ENCODE peak calls at places on chromosome 7, in ten cellular contexts. One of them, this sample, is unnamed.

GRCh38 chr7:6505685-6506559 is 45.3 kb downstream of the GRID2IP start:
- DNase-seq in GM04504: no peak
- DNase-seq in germinal center: no peak
- DNase-seq in GM13976: peak
- DNase-seq in T-cell: no peak
- DNase-seq in mucosa of gallbladder: no peak
- DNase-seq in left ventricle myocardium inferior: no peak
- DNase-seq in NCI-H345: no peak
- DNase-seq in NCI-H460: no peak
- DNase-seq in HEK293T: no peak
- DNase-seq in this sample: no peak

GRCh38 chr7:81573128-81573527 is 196.7 kb downstream of the HGF start:
- DNase-seq in GM04504: no peak
- DNase-seq in germinal center: no peak
- DNase-seq in GM13976: no peak
- DNase-seq in T-cell: no peak
- DNase-seq in mucosa of gallbladder: no peak
- DNase-seq in left ventricle myocardium inferior: no peak
- DNase-seq in NCI-H345: no peak
- DNase-seq in NCI-H460: no peak
- DNase-seq in HEK293T: no peak
- DNase-seq in this sample: no peak

GRCh38 chr7:26278769-26279168 is 12.9 kb upstream of the SNX10 start:
- DNase-seq in GM04504: no peak
- DNase-seq in germinal center: peak
- DNase-seq in GM13976: peak
- DNase-seq in T-cell: no peak
- DNase-seq in mucosa of gallbladder: no peak
- DNase-seq in left ventricle myocardium inferior: no peak
- DNase-seq in NCI-H345: no peak
- DNase-seq in NCI-H460: peak
- DNase-seq in HEK293T: no peak
- DNase-seq in this sample: no peak

GRCh38 chr7:138954545-138955475 is 26.4 kb downstream of the KIAA1549 start:
- DNase-seq in GM04504: no peak
- DNase-seq in germinal center: no peak
- DNase-seq in GM13976: no peak
- DNase-seq in T-cell: no peak
- DNase-seq in mucosa of gallbladder: no peak
- DNase-seq in left ventricle myocardium inferior: no peak
- DNase-seq in NCI-H345: no peak
- DNase-seq in NCI-H460: no peak
- DNase-seq in HEK293T: no peak
- DNase-seq in this sample: no peak

GRCh38 chr7:44445986-44446671 is 44.3 kb downstream of the NUDCD3 start:
- DNase-seq in GM04504: no peak
- DNase-seq in germinal center: no peak
- DNase-seq in GM13976: no peak
- DNase-seq in T-cell: no peak
- DNase-seq in mucosa of gallbladder: no peak
- DNase-seq in left ventricle myocardium inferior: no peak
- DNase-seq in NCI-H345: no peak
- DNase-seq in NCI-H460: no peak
- DNase-seq in HEK293T: no peak
- DNase-seq in this sample: no peak

GRCh38 chr7:129612112-129613015 is 844 bp downstream of the NRF1 start:
- DNase-seq in GM04504: no peak
- DNase-seq in germinal center: peak
- DNase-seq in GM13976: peak
- DNase-seq in T-cell: peak
- DNase-seq in mucosa of gallbladder: peak
- DNase-seq in left ventricle myocardium inferior: peak
- DNase-seq in NCI-H345: peak
- DNase-seq in NCI-H460: no peak
- DNase-seq in HEK293T: peak
- DNase-seq in this sample: no peak

GRCh38 chr7:82319674-82320118 is 123.9 kb downstream of the CACNA2D1 start:
- DNase-seq in GM04504: peak
- DNase-seq in germinal center: no peak
- DNase-seq in GM13976: no peak
- DNase-seq in T-cell: no peak
- DNase-seq in mucosa of gallbladder: peak
- DNase-seq in left ventricle myocardium inferior: peak
- DNase-seq in NCI-H345: peak
- DNase-seq in NCI-H460: no peak
- DNase-seq in HEK293T: peak
- DNase-seq in this sample: no peak

GRCh38 chr7:64879800-64880199 is 23.3 kb upstream of the ZNF273 start:
- DNase-seq in GM04504: no peak
- DNase-seq in germinal center: no peak
- DNase-seq in GM13976: peak
- DNase-seq in T-cell: no peak
- DNase-seq in mucosa of gallbladder: peak
- DNase-seq in left ventricle myocardium inferior: no peak
- DNase-seq in NCI-H345: no peak
- DNase-seq in NCI-H460: no peak
- DNase-seq in HEK293T: no peak
- DNase-seq in this sample: no peak

GRCh38 chr7:103613655-103614642 is 167.9 kb upstream of the SLC26A5 start:
- DNase-seq in GM04504: no peak
- DNase-seq in germinal center: no peak
- DNase-seq in GM13976: no peak
- DNase-seq in T-cell: no peak
- DNase-seq in mucosa of gallbladder: no peak
- DNase-seq in left ventricle myocardium inferior: no peak
- DNase-seq in NCI-H345: no peak
- DNase-seq in NCI-H460: no peak
- DNase-seq in HEK293T: no peak
- DNase-seq in this sample: no peak

GRCh38 chr7:79291498-79291865 is 162.0 kb downstream of the MAGI2 start:
- DNase-seq in GM04504: no peak
- DNase-seq in germinal center: no peak
- DNase-seq in GM13976: no peak
- DNase-seq in T-cell: no peak
- DNase-seq in mucosa of gallbladder: no peak
- DNase-seq in left ventricle myocardium inferior: no peak
- DNase-seq in NCI-H345: no peak
- DNase-seq in NCI-H460: no peak
- DNase-seq in HEK293T: no peak
- DNase-seq in this sample: no peak

GRCh38 chr7:95012001-95012400 is 104.6 kb downstream of the PPP1R9A start:
- DNase-seq in GM04504: no peak
- DNase-seq in germinal center: no peak
- DNase-seq in GM13976: no peak
- DNase-seq in T-cell: no peak
- DNase-seq in mucosa of gallbladder: no peak
- DNase-seq in left ventricle myocardium inferior: no peak
- DNase-seq in NCI-H345: no peak
- DNase-seq in NCI-H460: no peak
- DNase-seq in HEK293T: no peak
- DNase-seq in this sample: no peak

GRCh38 chr7:81725496-81726117 is 44.2 kb downstream of the HGF start:
- DNase-seq in GM04504: peak
- DNase-seq in germinal center: no peak
- DNase-seq in GM13976: no peak
- DNase-seq in T-cell: no peak
- DNase-seq in mucosa of gallbladder: no peak
- DNase-seq in left ventricle myocardium inferior: no peak
- DNase-seq in NCI-H345: no peak
- DNase-seq in NCI-H460: no peak
- DNase-seq in HEK293T: no peak
- DNase-seq in this sample: peak

GRCh38 chr7:34162017-34162565 is 256.8 kb downstream of the BMPER start:
- DNase-seq in GM04504: no peak
- DNase-seq in germinal center: no peak
- DNase-seq in GM13976: no peak
- DNase-seq in T-cell: no peak
- DNase-seq in mucosa of gallbladder: no peak
- DNase-seq in left ventricle myocardium inferior: no peak
- DNase-seq in NCI-H345: no peak
- DNase-seq in NCI-H460: no peak
- DNase-seq in HEK293T: no peak
- DNase-seq in this sample: no peak

GRCh38 chr7:106542550-106543220 is 118.3 kb downstream of the CCDC71L start:
- DNase-seq in GM04504: peak
- DNase-seq in germinal center: peak
- DNase-seq in GM13976: peak
- DNase-seq in T-cell: no peak
- DNase-seq in mucosa of gallbladder: peak
- DNase-seq in left ventricle myocardium inferior: no peak
- DNase-seq in NCI-H345: peak
- DNase-seq in NCI-H460: peak
- DNase-seq in HEK293T: peak
- DNase-seq in this sample: peak

GRCh38 chr7:22694597-22695207 is 32.3 kb upstream of the IL6 start:
- DNase-seq in GM04504: no peak
- DNase-seq in germinal center: no peak
- DNase-seq in GM13976: no peak
- DNase-seq in T-cell: no peak
- DNase-seq in mucosa of gallbladder: no peak
- DNase-seq in left ventricle myocardium inferior: no peak
- DNase-seq in NCI-H345: no peak
- DNase-seq in NCI-H460: no peak
- DNase-seq in HEK293T: no peak
- DNase-seq in this sample: no peak

GRCh38 chr7:52569151-52569550 is 466.3 kb upstream of the POM121L12 start:
- DNase-seq in GM04504: no peak
- DNase-seq in germinal center: no peak
- DNase-seq in GM13976: no peak
- DNase-seq in T-cell: no peak
- DNase-seq in mucosa of gallbladder: no peak
- DNase-seq in left ventricle myocardium inferior: no peak
- DNase-seq in NCI-H345: no peak
- DNase-seq in NCI-H460: no peak
- DNase-seq in HEK293T: no peak
- DNase-seq in this sample: no peak

GRCh38 chr7:116290740-116291139 is 80.4 kb downstream of the TES start:
- DNase-seq in GM04504: no peak
- DNase-seq in germinal center: no peak
- DNase-seq in GM13976: no peak
- DNase-seq in T-cell: no peak
- DNase-seq in mucosa of gallbladder: no peak
- DNase-seq in left ventricle myocardium inferior: no peak
- DNase-seq in NCI-H345: no peak
- DNase-seq in NCI-H460: no peak
- DNase-seq in HEK293T: no peak
- DNase-seq in this sample: no peak

GRCh38 chr7:128939075-128939860 is 1.5 kb downstream of the IRF5 start:
- DNase-seq in GM04504: no peak
- DNase-seq in germinal center: peak
- DNase-seq in GM13976: peak
- DNase-seq in T-cell: no peak
- DNase-seq in mucosa of gallbladder: no peak
- DNase-seq in left ventricle myocardium inferior: no peak
- DNase-seq in NCI-H345: no peak
- DNase-seq in NCI-H460: no peak
- DNase-seq in HEK293T: no peak
- DNase-seq in this sample: no peak

GRCh38 chr7:107836237-107837144 is 33.5 kb upstream of the SLC26A3 start:
- DNase-seq in GM04504: no peak
- DNase-seq in germinal center: no peak
- DNase-seq in GM13976: no peak
- DNase-seq in T-cell: no peak
- DNase-seq in mucosa of gallbladder: peak
- DNase-seq in left ventricle myocardium inferior: no peak
- DNase-seq in NCI-H345: no peak
- DNase-seq in NCI-H460: no peak
- DNase-seq in HEK293T: no peak
- DNase-seq in this sample: no peak

GRCh38 chr7:95545007-95545615 is 51.2 kb downstream of the PDK4 start:
- DNase-seq in GM04504: peak
- DNase-seq in germinal center: no peak
- DNase-seq in GM13976: no peak
- DNase-seq in T-cell: no peak
- DNase-seq in mucosa of gallbladder: peak
- DNase-seq in left ventricle myocardium inferior: no peak
- DNase-seq in NCI-H345: no peak
- DNase-seq in NCI-H460: peak
- DNase-seq in HEK293T: peak
- DNase-seq in this sample: no peak

GRCh38 chr7:921581-922333 is 32.7 kb downstream of the ADAP1 start:
- DNase-seq in GM04504: no peak
- DNase-seq in germinal center: no peak
- DNase-seq in GM13976: no peak
- DNase-seq in T-cell: no peak
- DNase-seq in mucosa of gallbladder: no peak
- DNase-seq in left ventricle myocardium inferior: peak
- DNase-seq in NCI-H345: no peak
- DNase-seq in NCI-H460: no peak
- DNase-seq in HEK293T: no peak
- DNase-seq in this sample: no peak

GRCh38 chr7:94440460-94441039 is 45.9 kb downstream of the COL1A2 start:
- DNase-seq in GM04504: peak
- DNase-seq in germinal center: no peak
- DNase-seq in GM13976: no peak
- DNase-seq in T-cell: no peak
- DNase-seq in mucosa of gallbladder: no peak
- DNase-seq in left ventricle myocardium inferior: no peak
- DNase-seq in NCI-H345: no peak
- DNase-seq in NCI-H460: no peak
- DNase-seq in HEK293T: no peak
- DNase-seq in this sample: no peak

GRCh38 chr7:28347964-28348363 is 64.4 kb upstream of the CREB5 start:
- DNase-seq in GM04504: peak
- DNase-seq in germinal center: no peak
- DNase-seq in GM13976: no peak
- DNase-seq in T-cell: no peak
- DNase-seq in mucosa of gallbladder: no peak
- DNase-seq in left ventricle myocardium inferior: no peak
- DNase-seq in NCI-H345: no peak
- DNase-seq in NCI-H460: no peak
- DNase-seq in HEK293T: no peak
- DNase-seq in this sample: no peak

GRCh38 chr7:158428131-158428841 is 159.3 kb downstream of the PTPRN2 start:
- DNase-seq in GM04504: no peak
- DNase-seq in germinal center: no peak
- DNase-seq in GM13976: no peak
- DNase-seq in T-cell: no peak
- DNase-seq in mucosa of gallbladder: no peak
- DNase-seq in left ventricle myocardium inferior: no peak
- DNase-seq in NCI-H345: no peak
- DNase-seq in NCI-H460: no peak
- DNase-seq in HEK293T: no peak
- DNase-seq in this sample: no peak

GRCh38 chr7:24477376-24477775 is 95.9 kb upstream of the PALS2 start:
- DNase-seq in GM04504: no peak
- DNase-seq in germinal center: no peak
- DNase-seq in GM13976: no peak
- DNase-seq in T-cell: no peak
- DNase-seq in mucosa of gallbladder: no peak
- DNase-seq in left ventricle myocardium inferior: no peak
- DNase-seq in NCI-H345: no peak
- DNase-seq in NCI-H460: no peak
- DNase-seq in HEK293T: no peak
- DNase-seq in this sample: no peak

GRCh38 chr7:22093003-22093402 is 147.3 kb upstream of the CDCA7L start:
- DNase-seq in GM04504: no peak
- DNase-seq in germinal center: no peak
- DNase-seq in GM13976: no peak
- DNase-seq in T-cell: no peak
- DNase-seq in mucosa of gallbladder: no peak
- DNase-seq in left ventricle myocardium inferior: no peak
- DNase-seq in NCI-H345: no peak
- DNase-seq in NCI-H460: no peak
- DNase-seq in HEK293T: no peak
- DNase-seq in this sample: no peak

GRCh38 chr7:3042861-3043489 is 692 bp downstream of the CARD11 start:
- DNase-seq in GM04504: no peak
- DNase-seq in germinal center: peak
- DNase-seq in GM13976: peak
- DNase-seq in T-cell: peak
- DNase-seq in mucosa of gallbladder: peak
- DNase-seq in left ventricle myocardium inferior: no peak
- DNase-seq in NCI-H345: no peak
- DNase-seq in NCI-H460: no peak
- DNase-seq in HEK293T: no peak
- DNase-seq in this sample: no peak

GRCh38 chr7:139034336-139034735 is 1.5 kb downstream of the ZC3HAV1L start:
- DNase-seq in GM04504: no peak
- DNase-seq in germinal center: no peak
- DNase-seq in GM13976: no peak
- DNase-seq in T-cell: no peak
- DNase-seq in mucosa of gallbladder: no peak
- DNase-seq in left ventricle myocardium inferior: no peak
- DNase-seq in NCI-H345: no peak
- DNase-seq in NCI-H460: no peak
- DNase-seq in HEK293T: no peak
- DNase-seq in this sample: no peak